ENCODE peak calls at places on chromosomes 12 and 14, in eight cellular contexts. K, O, E, S, D, R, Y and A are unnamed samples.

GRCh38 chr12:113591480-113591971 is 119.9 kb upstream of the LHX5 start:
- DNase-seq in K (peak), O (no peak), E (no peak), S (peak), D (peak), R (peak), Y (peak), A (peak)

GRCh38 chr12:51592034-51592705 is 1.1 kb downstream of the SCN8A start:
- DNase-seq in K (no peak), O (no peak), E (no peak), S (no peak), D (no peak), R (peak), Y (no peak), A (no peak)

GRCh38 chr12:24431872-24432271 is 482.4 kb upstream of the SOX5 start:
- DNase-seq in K (no peak), O (no peak), E (no peak), S (no peak), D (no peak), R (no peak), Y (no peak), A (no peak)

GRCh38 chr12:54428050-54429013 is 9.3 kb upstream of the ITGA5 start:
- DNase-seq in K (no peak), O (no peak), E (no peak), S (no peak), D (no peak), R (no peak), Y (no peak), A (no peak)

GRCh38 chr12:27936196-27936595 is 36.3 kb downstream of the PTHLH start:
- DNase-seq in K (no peak), O (no peak), E (no peak), S (no peak), D (no peak), R (no peak), Y (no peak), A (no peak)

GRCh38 chr14:52988153-52988552 is 37.3 kb upstream of the FERMT2 start:
- DNase-seq in K (no peak), O (no peak), E (no peak), S (no peak), D (no peak), R (no peak), Y (no peak), A (no peak)

GRCh38 chr14:95460647-95461478 is 55.6 kb downstream of the SYNE3 start:
- DNase-seq in K (peak), O (peak), E (peak), S (no peak), D (peak), R (peak), Y (peak), A (peak)

GRCh38 chr14:104499784-104500496 is 79.6 kb upstream of the C14orf180 start:
- DNase-seq in K (no peak), O (no peak), E (no peak), S (no peak), D (no peak), R (no peak), Y (no peak), A (no peak)

GRCh38 chr12:117494833-117495714 is 133.6 kb upstream of the NOS1 start:
- DNase-seq in K (no peak), O (peak), E (no peak), S (no peak), D (no peak), R (peak), Y (peak), A (no peak)

GRCh38 chr12:106131671-106132070 is 7.1 kb downstream of the NUAK1 start:
- DNase-seq in K (no peak), O (peak), E (no peak), S (no peak), D (no peak), R (no peak), Y (no peak), A (no peak)

GRCh38 chr14:33959692-33960151 is 8.8 kb upstream of the EGLN3 start:
- DNase-seq in K (no peak), O (no peak), E (no peak), S (no peak), D (no peak), R (no peak), Y (no peak), A (no peak)

GRCh38 chr14:21589317-21589716 is 9.4 kb upstream of the OR10G3 start:
- DNase-seq in K (no peak), O (no peak), E (no peak), S (no peak), D (no peak), R (no peak), Y (no peak), A (no peak)

GRCh38 chr12:131621701-131622421 is 89.0 kb upstream of the SFSWAP start:
- DNase-seq in K (no peak), O (no peak), E (no peak), S (no peak), D (no peak), R (no peak), Y (no peak), A (no peak)

GRCh38 chr12:10607885-10608458 is 5.4 kb downstream of the MAGOHB start:
- DNase-seq in K (no peak), O (peak), E (no peak), S (peak), D (no peak), R (peak), Y (no peak), A (peak)

GRCh38 chr14:75449703-75450102 is 21.9 kb downstream of the JDP2 start:
- DNase-seq in K (no peak), O (no peak), E (no peak), S (no peak), D (no peak), R (no peak), Y (no peak), A (no peak)

GRCh38 chr14:99524804-99525698 is 43.8 kb downstream of the CCNK start:
- DNase-seq in K (no peak), O (peak), E (no peak), S (no peak), D (no peak), R (peak), Y (no peak), A (peak)

GRCh38 chr14:96167224-96168148 is 37.2 kb upstream of the BDKRB2 start:
- DNase-seq in K (no peak), O (peak), E (no peak), S (no peak), D (no peak), R (peak), Y (no peak), A (no peak)

GRCh38 chr14:61188936-61189808 is 92.0 kb downstream of the TMEM30B start:
- DNase-seq in K (no peak), O (peak), E (peak), S (peak), D (no peak), R (peak), Y (no peak), A (peak)

GRCh38 chr12:65113621-65114035 is 7.5 kb downstream of the WIF1 start:
- DNase-seq in K (no peak), O (no peak), E (no peak), S (no peak), D (no peak), R (no peak), Y (no peak), A (no peak)

GRCh38 chr12:130300090-130300489 is 37.6 kb upstream of the PIWIL1 start:
- DNase-seq in K (no peak), O (no peak), E (no peak), S (no peak), D (no peak), R (no peak), Y (no peak), A (no peak)

GRCh38 chr12:116571089-116571488 is 11.9 kb downstream of the MAP1LC3B2 start:
- DNase-seq in K (no peak), O (no peak), E (no peak), S (no peak), D (no peak), R (no peak), Y (no peak), A (no peak)